ENCODE peak calls at places on chromosomes 12 and 14, in four cellular contexts. S, M, A and V are unnamed samples.
A peak's percentile ranks its signal among the peaks of the same experiment; 100 is the strongest.

GRCh38 chr12:5945071-5946008 is at the start of gene ANO2:
- ATAC-seq in A (peak; percentile 46), M (peak; percentile 91), S (peak; percentile 93), V (no peak)

GRCh38 chr12:59895161-59895785 is 299.4 kb downstream of the SLC16A7 start:
- ATAC-seq in S (no peak), M (no peak), A (no peak), V (no peak)

GRCh38 chr14:74579447-74580274 is 32.4 kb downstream of the LTBP2 start:
- ATAC-seq in A (peak; percentile 79), M (peak; percentile 35), S (no peak), V (no peak)

GRCh38 chr14:68734231-68734732 is 58.6 kb downstream of the ZFP36L1 start:
- ATAC-seq in A (peak; percentile 83), M (no peak), S (no peak), V (peak; percentile 84)

GRCh38 chr14:104871145-104871655 is 6.1 kb downstream of the CEP170B start:
- ATAC-seq in S (no peak), A (no peak), M (no peak), V (no peak)

GRCh38 chr14:106579084-106579483 is 1052.7 kb downstream of the TMEM121 start:
- ATAC-seq in S (no peak), M (no peak), A (no peak), V (peak; percentile 51)

GRCh38 chr14:80215756-80216581 is 4.7 kb upstream of the DIO2 start:
- ATAC-seq in A (no peak), M (peak; percentile 86), S (peak; percentile 29), V (no peak)

GRCh38 chr12:95182868-95183415 is 34.3 kb downstream of the FGD6 start:
- ATAC-seq in M (peak; percentile 38), A (peak; percentile 78), S (peak; percentile 68), V (peak; percentile 73)

GRCh38 chr14:55707365-55707804 is 127.4 kb downstream of the KTN1 start:
- ATAC-seq in M (no peak), S (no peak), A (no peak), V (no peak)

GRCh38 chr12:118979763-118980406 is 1.5 kb upstream of the SRRM4 start:
- ATAC-seq in A (no peak), M (peak; percentile 59), S (peak; percentile 56), V (no peak)

GRCh38 chr14:39229601-39230110 is 4.1 kb upstream of the MIA2 start:
- ATAC-seq in S (no peak), M (no peak), A (no peak), V (no peak)

GRCh38 chr14:59318908-59319307 is 130.4 kb downstream of the DAAM1 start:
- ATAC-seq in S (no peak), A (no peak), M (peak; percentile 74), V (no peak)

GRCh38 chr12:101018540-101018939 is 191.5 kb downstream of the SLC5A8 start:
- ATAC-seq in S (no peak), A (no peak), M (peak; percentile 88), V (no peak)